ENCODE peak calls at places on chromosomes 16 and 17, in six cellular contexts. One of them, this sample, is unnamed. For H3K9me3, the result is how much of the 10 kb centered on the place peaks cover.

GRCh38 chr16:29943846-29944669 is 17.8 kb upstream of the TMEM219 start:
- DNase-seq in neural progenitor cell: peak
- DNase-seq in colonic mucosa: peak
- DNase-seq in A549: peak
- DNase-seq in AG04450: peak
- DNase-seq in MM.1S: no peak
- DNase-seq in this sample: no peak

GRCh38 chr17:6636616-6637457 is 3.7 kb downstream of the KIAA0753 start:
- DNase-seq in A549: no peak
- DNase-seq in colonic mucosa: no peak
- DNase-seq in AG04450: no peak
- DNase-seq in neural progenitor cell: no peak
- DNase-seq in MM.1S: no peak
- DNase-seq in this sample: no peak

GRCh38 chr16:89408315-89408714 is 82.0 kb downstream of the ANKRD11 start:
- DNase-seq in A549: no peak
- DNase-seq in colonic mucosa: no peak
- DNase-seq in AG04450: no peak
- DNase-seq in neural progenitor cell: no peak
- DNase-seq in MM.1S: no peak
- DNase-seq in this sample: no peak

GRCh38 chr16:86294535-86294934 is 215.8 kb upstream of the FOXF1 start:
- DNase-seq in neural progenitor cell: no peak
- DNase-seq in A549: no peak
- DNase-seq in MM.1S: no peak
- DNase-seq in AG04450: peak
- DNase-seq in colonic mucosa: peak
- DNase-seq in this sample: no peak

GRCh38 chr17:20271016-20271610 is 196.2 kb downstream of the LGALS9B start:
- DNase-seq in A549: no peak
- DNase-seq in colonic mucosa: no peak
- DNase-seq in neural progenitor cell: no peak
- DNase-seq in AG04450: no peak
- DNase-seq in MM.1S: peak
- DNase-seq in this sample: no peak

GRCh38 chr16:81143921-81144471 is 47.8 kb upstream of the GCSH start:
- DNase-seq in colonic mucosa: no peak
- DNase-seq in AG04450: no peak
- DNase-seq in neural progenitor cell: no peak
- DNase-seq in A549: peak
- DNase-seq in MM.1S: no peak
- DNase-seq in this sample: no peak

GRCh38 chr17:32361270-32361669 is 11.3 kb downstream of the ZNF207 start:
- DNase-seq in colonic mucosa: no peak
- DNase-seq in A549: no peak
- DNase-seq in AG04450: no peak
- DNase-seq in MM.1S: no peak
- DNase-seq in neural progenitor cell: no peak
- DNase-seq in this sample: no peak

GRCh38 chr16:84543931-84544776 is 39.7 kb upstream of the MEAK7 start:
- DNase-seq in AG04450: no peak
- DNase-seq in neural progenitor cell: no peak
- DNase-seq in A549: no peak
- DNase-seq in colonic mucosa: peak
- DNase-seq in MM.1S: no peak
- DNase-seq in this sample: no peak

GRCh38 chr16:50202926-50203624 is 50.0 kb downstream of the TENT4B start:
- DNase-seq in neural progenitor cell: no peak
- DNase-seq in MM.1S: no peak
- DNase-seq in A549: peak
- DNase-seq in colonic mucosa: peak
- DNase-seq in AG04450: no peak
- DNase-seq in this sample: no peak

GRCh38 chr17:60314423-60314822 is 77.5 kb downstream of the USP32 start:
- DNase-seq in MM.1S: peak
- DNase-seq in A549: no peak
- DNase-seq in AG04450: no peak
- DNase-seq in neural progenitor cell: no peak
- DNase-seq in colonic mucosa: no peak
- DNase-seq in this sample: no peak

GRCh38 chr17:15941781-15942180 is 3.1 kb upstream of the ADORA2B start:
- DNase-seq in neural progenitor cell: no peak
- DNase-seq in MM.1S: no peak
- DNase-seq in colonic mucosa: no peak
- DNase-seq in A549: no peak
- DNase-seq in AG04450: no peak
- DNase-seq in this sample: no peak

GRCh38 chr17:13538841-13539411 is 62.8 kb downstream of the HS3ST3A1 start:
- DNase-seq in A549: no peak
- DNase-seq in colonic mucosa: no peak
- DNase-seq in AG04450: no peak
- DNase-seq in MM.1S: no peak
- DNase-seq in neural progenitor cell: no peak
- DNase-seq in this sample: no peak

GRCh38 chr16:48895142-48895541 is 285.2 kb upstream of the N4BP1 start:
- DNase-seq in neural progenitor cell: peak
- DNase-seq in A549: no peak
- DNase-seq in colonic mucosa: no peak
- DNase-seq in AG04450: no peak
- DNase-seq in MM.1S: no peak
- DNase-seq in this sample: no peak

GRCh38 chr16:10736926-10737625 is 6.6 kb upstream of the NUBP1 start:
- DNase-seq in colonic mucosa: peak
- DNase-seq in A549: peak
- DNase-seq in neural progenitor cell: peak
- DNase-seq in AG04450: peak
- DNase-seq in MM.1S: peak
- DNase-seq in this sample: peak

GRCh38 chr17:81419333-81419885 is 24.2 kb downstream of the BAHCC1 start:
- DNase-seq in neural progenitor cell: peak
- DNase-seq in AG04450: peak
- DNase-seq in A549: peak
- DNase-seq in colonic mucosa: peak
- DNase-seq in MM.1S: no peak
- DNase-seq in this sample: no peak

GRCh38 chr17:47265983-47266541 is 12.4 kb downstream of the ITGB3 start:
- DNase-seq in colonic mucosa: no peak
- DNase-seq in neural progenitor cell: no peak
- DNase-seq in A549: no peak
- DNase-seq in AG04450: no peak
- DNase-seq in MM.1S: no peak
- DNase-seq in this sample: no peak

GRCh38 chr17:1197379-1197778 is 17.6 kb upstream of the ABR start:
- DNase-seq in neural progenitor cell: no peak
- DNase-seq in A549: no peak
- DNase-seq in colonic mucosa: peak
- DNase-seq in AG04450: no peak
- DNase-seq in MM.1S: no peak
- DNase-seq in this sample: peak

GRCh38 chr17:51322390-51323029 is 62.2 kb downstream of the UTP18 start:
- DNase-seq in MM.1S: peak
- DNase-seq in colonic mucosa: no peak
- DNase-seq in neural progenitor cell: peak
- DNase-seq in AG04450: no peak
- DNase-seq in A549: peak
- DNase-seq in this sample: no peak

GRCh38 chr17:68061512-68062313 is 26.2 kb downstream of the KPNA2 start:
- DNase-seq in colonic mucosa: no peak
- DNase-seq in A549: no peak
- DNase-seq in AG04450: no peak
- DNase-seq in MM.1S: no peak
- DNase-seq in neural progenitor cell: no peak
- DNase-seq in this sample: no peak

GRCh38 chr17:1709403-1709891 is 730 bp downstream of the TLCD2 start:
- DNase-seq in neural progenitor cell: peak
- DNase-seq in AG04450: no peak
- DNase-seq in A549: no peak
- DNase-seq in MM.1S: no peak
- DNase-seq in colonic mucosa: peak
- DNase-seq in this sample: no peak

GRCh38 chr17:4362141-4362540 is 4.3 kb downstream of the UBE2G1 start:
- DNase-seq in A549: no peak
- DNase-seq in neural progenitor cell: no peak
- DNase-seq in AG04450: no peak
- DNase-seq in MM.1S: no peak
- DNase-seq in colonic mucosa: no peak
- DNase-seq in this sample: no peak
- TF ChIP-seq CTCF in A549: peak
- TF ChIP-seq CTCF in neural progenitor cell: no peak
- TF ChIP-seq CTCF in AG04450: no peak
- TF ChIP-seq CTCF in MM.1S: no peak
- TF ChIP-seq CTCF in colonic mucosa: no peak
- TF ChIP-seq CTCF in this sample: no peak

GRCh38 chr16:69885722-69886121 is 65.4 kb upstream of the CLEC18A start:
- DNase-seq in AG04450: no peak
- DNase-seq in colonic mucosa: no peak
- DNase-seq in MM.1S: no peak
- DNase-seq in A549: no peak
- DNase-seq in neural progenitor cell: no peak
- DNase-seq in this sample: no peak

GRCh38 chr16:69883744-69884143 is 67.4 kb upstream of the CLEC18A start:
- DNase-seq in A549: no peak
- DNase-seq in neural progenitor cell: no peak
- DNase-seq in colonic mucosa: no peak
- DNase-seq in AG04450: no peak
- DNase-seq in MM.1S: no peak
- DNase-seq in this sample: no peak

GRCh38 chr16:69881141-69881540 is 70.0 kb upstream of the CLEC18A start:
- DNase-seq in MM.1S: no peak
- DNase-seq in colonic mucosa: no peak
- DNase-seq in AG04450: no peak
- DNase-seq in neural progenitor cell: no peak
- DNase-seq in A549: no peak
- DNase-seq in this sample: no peak

DNA sequence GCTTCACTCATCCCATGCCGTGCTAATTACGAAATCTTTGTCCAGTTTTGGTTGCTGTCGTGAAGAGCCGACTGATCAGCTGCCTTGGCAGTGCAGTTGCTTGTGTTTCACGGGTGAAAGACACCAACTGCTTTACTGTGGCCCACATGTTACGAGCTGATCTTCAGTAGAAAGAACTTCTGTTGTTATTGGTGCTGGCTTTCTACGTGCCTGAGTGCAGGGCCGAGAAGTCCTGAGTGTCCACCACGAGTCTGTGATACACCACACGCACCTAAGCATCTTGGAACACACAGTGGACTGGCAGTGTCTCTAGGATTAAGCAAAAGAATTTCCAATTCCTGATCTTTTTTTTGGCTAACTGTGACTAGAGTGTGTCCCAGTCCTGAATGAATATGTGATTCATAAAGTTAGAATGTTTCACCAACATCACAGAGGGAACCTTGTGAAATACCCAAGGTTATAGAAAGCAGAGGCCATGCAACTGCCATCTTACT is 70.4 kb upstream of the CLEC18A start:
- DNase-seq in MM.1S: no peak
- DNase-seq in colonic mucosa: no peak
- DNase-seq in A549: no peak
- DNase-seq in AG04450: no peak
- DNase-seq in neural progenitor cell: no peak
- DNase-seq in this sample: no peak
- H3K9me3 ChIP-seq in MM.1S: under half
- H3K9me3 ChIP-seq in colonic mucosa: under half
- H3K9me3 ChIP-seq in A549: under half
- H3K9me3 ChIP-seq in AG04450: under half
- H3K9me3 ChIP-seq in neural progenitor cell: under half
- H3K9me3 ChIP-seq in this sample: under half

GRCh38 chr17:74287203-74287602 is 13.2 kb downstream of the DNAI2 start:
- DNase-seq in MM.1S: no peak
- DNase-seq in A549: no peak
- DNase-seq in colonic mucosa: no peak
- DNase-seq in AG04450: no peak
- DNase-seq in neural progenitor cell: no peak
- DNase-seq in this sample: no peak
- H3K4me3 ChIP-seq in MM.1S: no peak
- H3K4me3 ChIP-seq in A549: no peak
- H3K4me3 ChIP-seq in colonic mucosa: no peak
- H3K4me3 ChIP-seq in AG04450: no peak
- H3K4me3 ChIP-seq in neural progenitor cell: no peak
- H3K4me3 ChIP-seq in this sample: no peak

GRCh38 chr17:80005360-80006338 is 30.0 kb downstream of the TBC1D16 start:
- DNase-seq in colonic mucosa: peak
- DNase-seq in MM.1S: no peak
- DNase-seq in AG04450: no peak
- DNase-seq in neural progenitor cell: peak
- DNase-seq in A549: peak
- DNase-seq in this sample: peak

GRCh38 chr17:80007009-80007752 is 28.5 kb downstream of the TBC1D16 start:
- DNase-seq in AG04450: no peak
- DNase-seq in colonic mucosa: no peak
- DNase-seq in MM.1S: no peak
- DNase-seq in neural progenitor cell: no peak
- DNase-seq in A549: no peak
- DNase-seq in this sample: no peak

GRCh38 chr17:80007939-80008338 is 27.7 kb downstream of the TBC1D16 start:
- DNase-seq in colonic mucosa: no peak
- DNase-seq in neural progenitor cell: no peak
- DNase-seq in A549: no peak
- DNase-seq in MM.1S: no peak
- DNase-seq in AG04450: no peak
- DNase-seq in this sample: no peak

GRCh38 chr17:80008383-80008840 is 27.3 kb downstream of the TBC1D16 start:
- DNase-seq in AG04450: no peak
- DNase-seq in A549: peak
- DNase-seq in MM.1S: peak
- DNase-seq in colonic mucosa: peak
- DNase-seq in neural progenitor cell: peak
- DNase-seq in this sample: peak

DNA sequence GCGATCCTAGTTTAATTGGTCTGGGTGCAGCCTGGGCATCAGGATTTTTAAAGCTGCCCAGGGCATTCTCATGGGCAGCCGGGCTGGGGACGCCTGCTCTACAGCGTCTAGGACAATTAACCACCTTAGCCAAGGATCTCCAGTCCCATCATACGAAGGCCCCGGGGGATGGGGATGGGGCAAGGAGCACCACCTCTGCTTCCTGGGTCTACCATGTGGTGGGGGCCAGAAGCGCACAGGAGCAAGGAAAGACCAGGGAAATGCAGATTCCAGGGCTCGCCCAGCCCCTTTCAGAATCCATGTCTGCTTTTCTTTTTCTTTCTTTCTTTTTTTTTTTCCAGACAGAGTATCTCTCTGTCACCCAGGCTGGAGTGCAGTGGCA is 29.3 kb downstream of the TBC1D16 start:
- DNase-seq in AG04450: no peak
- DNase-seq in A549: no peak
- DNase-seq in MM.1S: no peak
- DNase-seq in colonic mucosa: no peak
- DNase-seq in neural progenitor cell: no peak
- DNase-seq in this sample: no peak
- TF ChIP-seq CTCF in AG04450: no peak
- TF ChIP-seq CTCF in A549: no peak
- TF ChIP-seq CTCF in MM.1S: no peak
- TF ChIP-seq CTCF in colonic mucosa: no peak
- TF ChIP-seq CTCF in neural progenitor cell: no peak
- TF ChIP-seq CTCF in this sample: no peak

This sample was measured in CD8-positive, alpha-beta T cell.